ENCODE peak calls at places on chromosomes 13 and 19, in eight cellular contexts. One of them, this sample, is unnamed.

GRCh38 chr19:20423381-20424207 is 142.0 kb downstream of the ZNF737 start:
- DNase-seq in osteocyte: no peak
- DNase-seq in foreskin keratinocyte: peak
- DNase-seq in kidney epithelial cell: no peak
- DNase-seq in PC-3: peak
- DNase-seq in HL-60: peak
- DNase-seq in uterus: peak
- DNase-seq in endothelial cell: peak
- DNase-seq in this sample: no peak

GRCh38 chr13:34156841-34157365 is 339.0 kb downstream of the RFC3 start:
- DNase-seq in osteocyte: no peak
- DNase-seq in uterus: peak
- DNase-seq in foreskin keratinocyte: peak
- DNase-seq in kidney epithelial cell: peak
- DNase-seq in PC-3: peak
- DNase-seq in endothelial cell: no peak
- DNase-seq in HL-60: peak
- DNase-seq in this sample: peak

GRCh38 chr13:98576963-98577822 is at the start of gene STK24:
- DNase-seq in foreskin keratinocyte: no peak
- DNase-seq in endothelial cell: peak
- DNase-seq in PC-3: peak
- DNase-seq in osteocyte: peak
- DNase-seq in HL-60: peak
- DNase-seq in kidney epithelial cell: no peak
- DNase-seq in uterus: peak
- DNase-seq in this sample: peak

GRCh38 chr13:113819341-113819730 is 44.5 kb downstream of the GAS6 start:
- DNase-seq in PC-3: no peak
- DNase-seq in endothelial cell: no peak
- DNase-seq in HL-60: no peak
- DNase-seq in osteocyte: no peak
- DNase-seq in foreskin keratinocyte: no peak
- DNase-seq in kidney epithelial cell: no peak
- DNase-seq in uterus: no peak
- DNase-seq in this sample: no peak

GRCh38 chr13:32314968-32315254 is 252 bp downstream of the ZAR1L start:
- DNase-seq in osteocyte: no peak
- DNase-seq in endothelial cell: peak
- DNase-seq in uterus: no peak
- DNase-seq in foreskin keratinocyte: no peak
- DNase-seq in kidney epithelial cell: no peak
- DNase-seq in PC-3: peak
- DNase-seq in HL-60: no peak
- DNase-seq in this sample: peak

GRCh38 chr19:2613507-2614295 is 88.8 kb downstream of the GNG7 start:
- DNase-seq in osteocyte: no peak
- DNase-seq in endothelial cell: peak
- DNase-seq in PC-3: peak
- DNase-seq in kidney epithelial cell: no peak
- DNase-seq in foreskin keratinocyte: no peak
- DNase-seq in uterus: no peak
- DNase-seq in HL-60: no peak
- DNase-seq in this sample: no peak

GRCh38 chr19:4932711-4933110 is 23.4 kb downstream of the UHRF1 start:
- DNase-seq in osteocyte: no peak
- DNase-seq in kidney epithelial cell: no peak
- DNase-seq in foreskin keratinocyte: no peak
- DNase-seq in endothelial cell: no peak
- DNase-seq in HL-60: no peak
- DNase-seq in uterus: no peak
- DNase-seq in PC-3: no peak
- DNase-seq in this sample: no peak

GRCh38 chr13:39688699-39689405 is 33.4 kb downstream of the COG6 start:
- DNase-seq in kidney epithelial cell: no peak
- DNase-seq in PC-3: no peak
- DNase-seq in foreskin keratinocyte: no peak
- DNase-seq in osteocyte: no peak
- DNase-seq in HL-60: no peak
- DNase-seq in endothelial cell: no peak
- DNase-seq in uterus: no peak
- DNase-seq in this sample: no peak

GRCh38 chr19:47035127-47035494 is 13.3 kb downstream of the TMEM160 start:
- DNase-seq in uterus: no peak
- DNase-seq in PC-3: peak
- DNase-seq in foreskin keratinocyte: no peak
- DNase-seq in HL-60: peak
- DNase-seq in osteocyte: no peak
- DNase-seq in kidney epithelial cell: no peak
- DNase-seq in endothelial cell: no peak
- DNase-seq in this sample: no peak

GRCh38 chr19:2575734-2576481 is 100.0 kb downstream of the GADD45B start:
- DNase-seq in uterus: peak
- DNase-seq in PC-3: no peak
- DNase-seq in endothelial cell: no peak
- DNase-seq in HL-60: no peak
- DNase-seq in osteocyte: peak
- DNase-seq in kidney epithelial cell: no peak
- DNase-seq in foreskin keratinocyte: no peak
- DNase-seq in this sample: peak

GRCh38 chr13:105908581-105908980 is 626.9 kb downstream of the EFNB2 start:
- DNase-seq in foreskin keratinocyte: no peak
- DNase-seq in kidney epithelial cell: no peak
- DNase-seq in PC-3: no peak
- DNase-seq in HL-60: peak
- DNase-seq in endothelial cell: no peak
- DNase-seq in osteocyte: no peak
- DNase-seq in uterus: no peak
- DNase-seq in this sample: no peak

GRCh38 chr19:19213822-19214558 is 2.2 kb downstream of the NCAN start:
- DNase-seq in kidney epithelial cell: no peak
- DNase-seq in HL-60: no peak
- DNase-seq in uterus: no peak
- DNase-seq in PC-3: no peak
- DNase-seq in osteocyte: peak
- DNase-seq in foreskin keratinocyte: no peak
- DNase-seq in endothelial cell: no peak
- DNase-seq in this sample: no peak

GRCh38 chr13:102928971-102929370 is 83.1 kb downstream of the ERCC5 start:
- DNase-seq in foreskin keratinocyte: no peak
- DNase-seq in PC-3: no peak
- DNase-seq in endothelial cell: no peak
- DNase-seq in kidney epithelial cell: no peak
- DNase-seq in HL-60: no peak
- DNase-seq in uterus: no peak
- DNase-seq in osteocyte: no peak
- DNase-seq in this sample: no peak

GRCh38 chr13:59343132-59343531 is 820.6 kb downstream of the DIAPH3 start:
- DNase-seq in kidney epithelial cell: no peak
- DNase-seq in uterus: no peak
- DNase-seq in PC-3: no peak
- DNase-seq in foreskin keratinocyte: no peak
- DNase-seq in endothelial cell: no peak
- DNase-seq in HL-60: no peak
- DNase-seq in osteocyte: no peak
- DNase-seq in this sample: no peak

GRCh38 chr13:106243011-106243410 is 292.5 kb downstream of the EFNB2 start:
- DNase-seq in uterus: no peak
- DNase-seq in kidney epithelial cell: no peak
- DNase-seq in PC-3: no peak
- DNase-seq in HL-60: no peak
- DNase-seq in osteocyte: no peak
- DNase-seq in foreskin keratinocyte: peak
- DNase-seq in endothelial cell: no peak
- DNase-seq in this sample: no peak

GRCh38 chr13:106986687-106987434 is 418.9 kb upstream of the ARGLU1 start:
- DNase-seq in kidney epithelial cell: no peak
- DNase-seq in foreskin keratinocyte: no peak
- DNase-seq in uterus: no peak
- DNase-seq in osteocyte: no peak
- DNase-seq in endothelial cell: no peak
- DNase-seq in PC-3: no peak
- DNase-seq in HL-60: no peak
- DNase-seq in this sample: no peak

GRCh38 chr19:18194554-18195238 is 1.7 kb downstream of the MPV17L2 start:
- DNase-seq in foreskin keratinocyte: no peak
- DNase-seq in endothelial cell: peak
- DNase-seq in osteocyte: no peak
- DNase-seq in uterus: peak
- DNase-seq in HL-60: peak
- DNase-seq in PC-3: peak
- DNase-seq in kidney epithelial cell: no peak
- DNase-seq in this sample: peak

DNA sequence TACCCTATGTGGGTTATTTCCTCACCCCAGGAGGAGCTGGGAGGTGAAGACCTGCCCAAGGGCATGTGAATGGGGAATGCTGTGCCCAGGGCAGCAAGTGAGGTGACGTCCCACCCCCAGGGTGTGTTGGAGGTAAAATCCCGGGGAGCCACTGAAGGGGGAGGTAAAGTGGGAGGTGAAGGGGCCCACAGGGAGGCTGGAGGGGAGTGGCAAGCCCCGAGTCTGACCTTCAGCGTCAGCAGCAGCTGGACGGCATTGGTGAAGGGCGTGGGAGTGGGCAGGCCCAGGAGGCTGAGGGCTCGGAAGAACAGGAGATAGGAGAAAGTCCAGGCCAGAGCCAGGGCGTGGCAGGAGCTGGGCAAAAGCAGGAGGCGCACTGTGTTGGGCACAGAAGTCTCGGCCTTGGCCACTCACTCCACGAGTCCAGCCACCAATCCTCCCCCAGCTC is 2.4 kb downstream of the MBOAT7 start:
- DNase-seq in PC-3: no peak
- DNase-seq in foreskin keratinocyte: no peak
- DNase-seq in endothelial cell: no peak
- DNase-seq in HL-60: no peak
- DNase-seq in uterus: no peak
- DNase-seq in osteocyte: no peak
- DNase-seq in kidney epithelial cell: no peak
- DNase-seq in this sample: no peak
- TF ChIP-seq CTCF in PC-3: no peak
- TF ChIP-seq CTCF in foreskin keratinocyte: no peak
- TF ChIP-seq CTCF in endothelial cell: no peak
- TF ChIP-seq CTCF in HL-60: no peak
- TF ChIP-seq CTCF in uterus: no peak
- TF ChIP-seq CTCF in osteocyte: no peak
- TF ChIP-seq CTCF in kidney epithelial cell: no peak
- TF ChIP-seq CTCF in this sample: no peak

DNA sequence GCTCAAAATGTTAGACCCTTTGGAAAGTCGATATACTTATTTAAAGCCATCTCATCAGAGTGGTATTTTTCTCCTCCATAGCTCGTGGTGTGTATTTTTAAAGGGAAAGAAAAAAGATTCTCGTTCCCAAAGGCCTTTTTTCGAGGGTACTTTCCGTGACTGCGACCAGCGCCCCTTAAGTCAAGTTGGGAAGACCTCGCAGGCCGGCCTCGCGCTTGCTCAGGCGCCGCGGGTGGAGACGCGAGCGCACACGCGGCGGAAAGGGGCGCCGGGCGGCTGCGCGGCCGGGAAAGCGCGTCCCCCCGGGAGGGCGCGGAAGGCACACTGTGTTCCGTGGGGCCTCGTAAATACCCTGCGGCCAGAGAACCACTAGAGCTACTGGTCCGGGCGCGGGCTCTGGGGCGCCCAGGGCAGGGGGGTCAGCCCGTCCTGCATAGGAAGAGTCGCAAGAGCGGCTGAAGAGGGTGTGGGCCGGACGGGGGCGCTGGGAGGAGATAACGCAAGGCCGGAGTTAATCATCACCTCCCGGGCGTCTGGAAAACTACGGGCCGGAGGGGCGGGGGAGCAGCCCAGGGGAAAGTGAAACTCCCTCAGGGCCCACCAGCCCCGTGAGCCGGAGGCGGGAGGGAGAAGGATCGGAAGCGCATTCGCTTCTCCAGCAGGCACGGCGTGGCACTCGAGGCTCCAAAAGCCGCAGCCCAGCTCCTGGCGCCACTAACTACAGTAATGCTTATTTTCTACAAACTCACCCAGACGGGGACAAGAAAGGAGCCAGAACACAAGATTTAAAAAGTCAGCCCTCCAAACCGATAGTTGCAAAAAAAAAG is 1.2 kb upstream of the WBP4 start:
- DNase-seq in kidney epithelial cell: peak
- DNase-seq in PC-3: peak
- DNase-seq in foreskin keratinocyte: peak
- DNase-seq in uterus: peak
- DNase-seq in HL-60: peak
- DNase-seq in osteocyte: peak
- DNase-seq in endothelial cell: peak
- DNase-seq in this sample: peak
- TF ChIP-seq CTCF in kidney epithelial cell: peak
- TF ChIP-seq CTCF in PC-3: peak
- TF ChIP-seq CTCF in foreskin keratinocyte: peak
- TF ChIP-seq CTCF in uterus: peak
- TF ChIP-seq CTCF in HL-60: no peak
- TF ChIP-seq CTCF in osteocyte: peak
- TF ChIP-seq CTCF in endothelial cell: no peak
- TF ChIP-seq CTCF in this sample: peak

GRCh38 chr19:58475714-58476497 is at the start of gene ZNF446:
- DNase-seq in kidney epithelial cell: peak
- DNase-seq in endothelial cell: peak
- DNase-seq in HL-60: peak
- DNase-seq in osteocyte: peak
- DNase-seq in uterus: peak
- DNase-seq in foreskin keratinocyte: peak
- DNase-seq in PC-3: peak
- DNase-seq in this sample: peak
- TF ChIP-seq CTCF in kidney epithelial cell: no peak
- TF ChIP-seq CTCF in endothelial cell: no peak
- TF ChIP-seq CTCF in HL-60: no peak
- TF ChIP-seq CTCF in osteocyte: no peak
- TF ChIP-seq CTCF in uterus: no peak
- TF ChIP-seq CTCF in foreskin keratinocyte: peak
- TF ChIP-seq CTCF in PC-3: no peak
- TF ChIP-seq CTCF in this sample: no peak

GRCh38 chr19:42323473-42323851 is 2.0 kb upstream of the MEGF8 start:
- DNase-seq in PC-3: no peak
- DNase-seq in kidney epithelial cell: no peak
- DNase-seq in endothelial cell: no peak
- DNase-seq in foreskin keratinocyte: no peak
- DNase-seq in uterus: no peak
- DNase-seq in osteocyte: no peak
- DNase-seq in HL-60: no peak
- DNase-seq in this sample: no peak

GRCh38 chr19:42323852-42324654 is 1.4 kb upstream of the MEGF8 start:
- DNase-seq in uterus: no peak
- DNase-seq in endothelial cell: no peak
- DNase-seq in osteocyte: no peak
- DNase-seq in PC-3: no peak
- DNase-seq in foreskin keratinocyte: no peak
- DNase-seq in HL-60: peak
- DNase-seq in kidney epithelial cell: no peak
- DNase-seq in this sample: no peak

GRCh38 chr19:42325896-42326771 is 699 bp downstream of the MEGF8 start:
- DNase-seq in foreskin keratinocyte: no peak
- DNase-seq in endothelial cell: peak
- DNase-seq in kidney epithelial cell: no peak
- DNase-seq in uterus: no peak
- DNase-seq in osteocyte: no peak
- DNase-seq in HL-60: peak
- DNase-seq in PC-3: no peak
- DNase-seq in this sample: no peak

GRCh38 chr19:42325308-42325895 is at the start of gene MEGF8:
- DNase-seq in osteocyte: peak
- DNase-seq in PC-3: peak
- DNase-seq in kidney epithelial cell: peak
- DNase-seq in foreskin keratinocyte: peak
- DNase-seq in HL-60: peak
- DNase-seq in endothelial cell: peak
- DNase-seq in uterus: peak
- DNase-seq in this sample: peak

GRCh38 chr19:42324655-42325307 is 654 bp upstream of the MEGF8 start:
- DNase-seq in kidney epithelial cell: no peak
- DNase-seq in foreskin keratinocyte: no peak
- DNase-seq in HL-60: no peak
- DNase-seq in PC-3: no peak
- DNase-seq in osteocyte: no peak
- DNase-seq in uterus: peak
- DNase-seq in endothelial cell: no peak
- DNase-seq in this sample: no peak
- TF ChIP-seq CTCF in kidney epithelial cell: peak
- TF ChIP-seq CTCF in foreskin keratinocyte: no peak
- TF ChIP-seq CTCF in HL-60: no peak
- TF ChIP-seq CTCF in PC-3: peak
- TF ChIP-seq CTCF in osteocyte: no peak
- TF ChIP-seq CTCF in uterus: peak
- TF ChIP-seq CTCF in endothelial cell: peak
- TF ChIP-seq CTCF in this sample: no peak

This sample was measured in astrocyte of the cerebellum.